ENCODE peak calls at places on chromosomes 2 and 18, in five cellular contexts. One of them, this sample, is unnamed.

GRCh38 chr2:39476524-39476923 is 39.4 kb upstream of the MAP4K3 start:
- DNase-seq in GM23338: no peak
- DNase-seq in A673: no peak
- DNase-seq in esophagus squamous epithelium: no peak
- DNase-seq in colonic mucosa: no peak
- DNase-seq in this sample: no peak

GRCh38 chr2:17736989-17737388 is 16.6 kb downstream of the SMC6 start:
- DNase-seq in colonic mucosa: no peak
- DNase-seq in GM23338: no peak
- DNase-seq in esophagus squamous epithelium: no peak
- DNase-seq in A673: no peak
- DNase-seq in this sample: no peak

GRCh38 chr2:227308784-227309183 is 16.3 kb upstream of the MFF start:
- DNase-seq in esophagus squamous epithelium: no peak
- DNase-seq in GM23338: no peak
- DNase-seq in colonic mucosa: no peak
- DNase-seq in A673: no peak
- DNase-seq in this sample: no peak

GRCh38 chr18:38427736-38428135 is 862.1 kb upstream of the CELF4 start:
- DNase-seq in esophagus squamous epithelium: no peak
- DNase-seq in A673: peak; percentile 50
- DNase-seq in colonic mucosa: no peak
- DNase-seq in GM23338: no peak
- DNase-seq in this sample: no peak

GRCh38 chr2:189217546-189217945 is 38.0 kb upstream of the COL5A2 start:
- DNase-seq in GM23338: peak; percentile 97
- DNase-seq in colonic mucosa: no peak
- DNase-seq in esophagus squamous epithelium: no peak
- DNase-seq in A673: peak; percentile 97
- DNase-seq in this sample: no peak

GRCh38 chr18:42544901-42545300 is 570.6 kb downstream of the RIT2 start:
- DNase-seq in A673: no peak
- DNase-seq in esophagus squamous epithelium: no peak
- DNase-seq in colonic mucosa: no peak
- DNase-seq in GM23338: no peak
- DNase-seq in this sample: no peak

GRCh38 chr2:20330202-20330601 is 20.4 kb downstream of the PUM2 start:
- DNase-seq in GM23338: no peak
- DNase-seq in A673: no peak
- DNase-seq in esophagus squamous epithelium: no peak
- DNase-seq in colonic mucosa: no peak
- DNase-seq in this sample: no peak

GRCh38 chr2:57990118-57990725 is 56.4 kb upstream of the VRK2 start:
- DNase-seq in GM23338: no peak
- DNase-seq in A673: no peak
- DNase-seq in colonic mucosa: no peak
- DNase-seq in esophagus squamous epithelium: no peak
- DNase-seq in this sample: no peak

GRCh38 chr2:150705767-150706166 is 218.3 kb upstream of the RND3 start:
- DNase-seq in A673: no peak
- DNase-seq in GM23338: no peak
- DNase-seq in colonic mucosa: no peak
- DNase-seq in esophagus squamous epithelium: no peak
- DNase-seq in this sample: no peak

GRCh38 chr2:40372278-40372580 is 79.7 kb downstream of the SLC8A1 start:
- DNase-seq in colonic mucosa: no peak
- DNase-seq in GM23338: no peak
- DNase-seq in esophagus squamous epithelium: no peak
- DNase-seq in A673: no peak
- DNase-seq in this sample: no peak

GRCh38 chr2:15691586-15692310 is 100.1 kb downstream of the DDX1 start:
- DNase-seq in colonic mucosa: no peak
- DNase-seq in A673: no peak
- DNase-seq in GM23338: no peak
- DNase-seq in esophagus squamous epithelium: no peak
- DNase-seq in this sample: no peak

GRCh38 chr2:19538411-19538963 is 180.1 kb upstream of the OSR1 start:
- DNase-seq in A673: no peak
- DNase-seq in esophagus squamous epithelium: no peak
- DNase-seq in GM23338: no peak
- DNase-seq in colonic mucosa: peak; percentile 69
- DNase-seq in this sample: no peak

GRCh38 chr2:198700330-198700729 is 757.4 kb downstream of the SATB2 start:
- DNase-seq in A673: no peak
- DNase-seq in GM23338: no peak
- DNase-seq in esophagus squamous epithelium: no peak
- DNase-seq in colonic mucosa: no peak
- DNase-seq in this sample: no peak

GRCh38 chr2:156320491-156320896 is 12.0 kb downstream of the NR4A2 start:
- DNase-seq in esophagus squamous epithelium: no peak
- DNase-seq in A673: peak; percentile 26
- DNase-seq in colonic mucosa: peak; percentile 65
- DNase-seq in GM23338: peak; percentile 75
- DNase-seq in this sample: no peak

GRCh38 chr18:32804126-32804888 is 31.5 kb upstream of the KLHL14 start:
- DNase-seq in colonic mucosa: no peak
- DNase-seq in A673: no peak
- DNase-seq in esophagus squamous epithelium: no peak
- DNase-seq in GM23338: no peak
- DNase-seq in this sample: no peak

GRCh38 chr18:45107425-45107824 is 426.7 kb downstream of the SETBP1 start:
- DNase-seq in GM23338: no peak
- DNase-seq in colonic mucosa: no peak
- DNase-seq in esophagus squamous epithelium: no peak
- DNase-seq in A673: no peak
- DNase-seq in this sample: no peak

GRCh38 chr2:238352361-238352760 is 32.0 kb downstream of the TRAF3IP1 start:
- DNase-seq in colonic mucosa: no peak
- DNase-seq in GM23338: no peak
- DNase-seq in esophagus squamous epithelium: no peak
- DNase-seq in A673: no peak
- DNase-seq in this sample: no peak

GRCh38 chr2:162256621-162257020 is 13.4 kb upstream of the FAP start:
- DNase-seq in A673: no peak
- DNase-seq in colonic mucosa: no peak
- DNase-seq in esophagus squamous epithelium: no peak
- DNase-seq in GM23338: no peak
- DNase-seq in this sample: no peak

GRCh38 chr2:163878718-163879117 is 142.9 kb upstream of the FIGN start:
- DNase-seq in GM23338: peak; percentile 79
- DNase-seq in colonic mucosa: peak; percentile 18
- DNase-seq in A673: peak; percentile 56
- DNase-seq in esophagus squamous epithelium: no peak
- DNase-seq in this sample: no peak

GRCh38 chr2:240454031-240454901 is 18.8 kb downstream of the GPC1 start:
- DNase-seq in esophagus squamous epithelium: no peak
- DNase-seq in A673: no peak
- DNase-seq in GM23338: no peak
- DNase-seq in colonic mucosa: no peak
- DNase-seq in this sample: no peak

GRCh38 chr18:13563390-13563805 is 163.0 kb downstream of the FAM210A start:
- DNase-seq in esophagus squamous epithelium: no peak
- DNase-seq in GM23338: no peak
- DNase-seq in colonic mucosa: no peak
- DNase-seq in A673: no peak
- DNase-seq in this sample: no peak

GRCh38 chr2:201546576-201546975 is 95.0 kb downstream of the STRADB start:
- DNase-seq in A673: peak; percentile 23
- DNase-seq in colonic mucosa: no peak
- DNase-seq in esophagus squamous epithelium: no peak
- DNase-seq in GM23338: no peak
- DNase-seq in this sample: no peak

GRCh38 chr2:60674524-60675165 is 81.4 kb upstream of the PAPOLG start:
- DNase-seq in A673: peak; percentile 83
- DNase-seq in esophagus squamous epithelium: peak; percentile 23
- DNase-seq in GM23338: peak; percentile 91
- DNase-seq in colonic mucosa: peak; percentile 86
- DNase-seq in this sample: peak; percentile 83

GRCh38 chr2:168454737-168455691 is 1.1 kb upstream of the CERS6 start:
- DNase-seq in A673: no peak
- DNase-seq in GM23338: no peak
- DNase-seq in esophagus squamous epithelium: no peak
- DNase-seq in colonic mucosa: no peak
- DNase-seq in this sample: no peak

GRCh38 chr18:74957588-74958224 is 251.2 kb downstream of the PTGR3 start:
- DNase-seq in colonic mucosa: no peak
- DNase-seq in A673: no peak
- DNase-seq in GM23338: no peak
- DNase-seq in esophagus squamous epithelium: no peak
- DNase-seq in this sample: no peak

GRCh38 chr2:168348076-168348475 is 100.7 kb upstream of the STK39 start:
- DNase-seq in A673: peak; percentile 58
- DNase-seq in GM23338: peak; percentile 86
- DNase-seq in esophagus squamous epithelium: no peak
- DNase-seq in colonic mucosa: peak; percentile 46
- DNase-seq in this sample: no peak

DNA sequence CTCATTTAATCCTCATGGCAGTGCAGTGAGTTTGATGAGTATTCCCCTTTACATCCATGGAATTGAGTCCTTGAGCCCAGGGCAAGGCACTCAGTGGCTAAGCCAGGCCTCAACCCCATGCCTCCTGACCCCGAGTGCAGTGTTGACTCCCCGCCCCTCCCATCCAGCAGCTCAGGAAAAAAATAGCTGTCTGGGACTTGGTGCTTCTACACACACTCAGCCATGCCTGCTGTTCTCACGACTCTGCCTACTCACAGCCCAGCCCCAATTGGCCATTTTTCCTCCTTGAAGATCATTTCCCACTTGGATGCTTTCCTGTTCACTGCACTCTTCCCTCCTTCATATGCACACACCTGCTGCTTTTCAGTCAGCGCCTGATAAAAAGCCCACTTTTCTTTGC is 8.8 kb downstream of the FOSL2 start:
- DNase-seq in A673: no peak
- DNase-seq in colonic mucosa: no peak
- DNase-seq in esophagus squamous epithelium: no peak
- DNase-seq in GM23338: no peak
- DNase-seq in this sample: no peak
- H3K27ac ChIP-seq in A673: no peak overlapping the region
- H3K27ac ChIP-seq in colonic mucosa: no peak overlapping the region
- H3K27ac ChIP-seq in esophagus squamous epithelium: peak overlapping the region; percentile 100
- H3K27ac ChIP-seq in GM23338: no peak overlapping the region
- H3K27ac ChIP-seq in this sample: no peak overlapping the region

DNA sequence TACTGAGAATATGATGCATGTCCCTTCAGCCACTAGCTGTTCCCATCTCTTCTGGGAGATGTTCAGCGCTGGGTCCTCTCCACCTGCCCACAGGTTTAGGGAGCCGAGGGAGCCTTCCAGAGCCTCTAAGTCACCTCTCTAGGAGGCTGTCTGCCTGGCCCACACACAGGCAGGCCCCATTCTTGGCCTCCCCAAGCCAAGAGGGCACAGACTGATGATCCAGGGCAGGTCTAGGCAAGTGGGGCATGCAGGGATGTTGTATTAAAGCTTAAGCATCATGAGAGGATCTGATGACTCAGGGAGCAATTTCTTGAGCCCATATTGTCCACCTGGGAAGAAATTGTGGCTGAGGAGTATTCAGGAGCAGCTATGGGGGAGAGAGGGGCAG is 19.9 kb downstream of the TMSB10 start:
- DNase-seq in colonic mucosa: no peak
- DNase-seq in A673: no peak
- DNase-seq in GM23338: no peak
- DNase-seq in esophagus squamous epithelium: no peak
- DNase-seq in this sample: no peak
- H3K4me3 ChIP-seq in colonic mucosa: no peak overlapping the region
- H3K4me3 ChIP-seq in A673: no peak overlapping the region
- H3K4me3 ChIP-seq in GM23338: no peak overlapping the region
- H3K4me3 ChIP-seq in esophagus squamous epithelium: no peak overlapping the region
- H3K4me3 ChIP-seq in this sample: no peak overlapping the region

DNA sequence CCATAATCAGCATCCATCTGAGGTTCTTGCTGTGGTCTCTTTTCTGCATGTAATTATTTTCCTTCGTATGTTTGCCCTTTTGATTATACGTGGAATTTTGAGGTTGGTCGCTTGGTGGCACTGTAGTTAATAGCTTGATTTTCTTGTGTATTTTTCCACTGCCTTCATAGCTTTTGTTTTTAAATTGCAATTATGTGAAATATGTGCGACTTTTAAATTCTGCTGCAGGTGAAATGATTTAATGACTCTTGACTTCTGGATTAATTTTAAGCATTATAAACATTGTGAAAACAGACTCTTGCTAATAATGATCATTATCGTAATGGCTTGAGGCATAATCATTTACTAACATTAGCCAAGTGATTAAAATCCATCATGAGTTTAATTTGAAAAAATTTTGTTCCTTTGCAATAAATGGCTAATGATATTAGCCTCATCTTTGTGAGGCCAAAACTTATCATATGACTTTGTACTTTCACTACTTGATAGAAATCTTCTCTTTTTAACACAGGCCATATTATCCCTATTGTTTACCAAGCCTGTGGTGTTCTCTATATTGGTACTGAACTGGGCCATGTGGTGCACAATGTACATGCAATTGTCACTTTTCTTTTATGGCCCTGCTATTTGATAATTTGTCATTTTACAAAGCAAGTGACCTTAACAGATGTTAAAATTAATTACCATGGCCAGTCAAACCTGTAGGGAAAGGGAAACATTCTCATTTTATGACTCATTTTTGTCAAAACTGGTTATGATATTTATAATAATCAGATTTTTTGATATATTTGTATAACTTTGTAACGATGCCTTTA is 62.8 kb upstream of the NEUROD1 start:
- DNase-seq in esophagus squamous epithelium: no peak
- DNase-seq in GM23338: peak; percentile 60
- DNase-seq in colonic mucosa: peak; percentile 68
- DNase-seq in A673: peak; percentile 83
- DNase-seq in this sample: no peak
- H3K27ac ChIP-seq in esophagus squamous epithelium: no peak overlapping the region
- H3K27ac ChIP-seq in GM23338: no peak overlapping the region
- H3K27ac ChIP-seq in colonic mucosa: no peak overlapping the region
- H3K27ac ChIP-seq in A673: peak overlapping the region; percentile 22
- H3K27ac ChIP-seq in this sample: no peak overlapping the region

DNA sequence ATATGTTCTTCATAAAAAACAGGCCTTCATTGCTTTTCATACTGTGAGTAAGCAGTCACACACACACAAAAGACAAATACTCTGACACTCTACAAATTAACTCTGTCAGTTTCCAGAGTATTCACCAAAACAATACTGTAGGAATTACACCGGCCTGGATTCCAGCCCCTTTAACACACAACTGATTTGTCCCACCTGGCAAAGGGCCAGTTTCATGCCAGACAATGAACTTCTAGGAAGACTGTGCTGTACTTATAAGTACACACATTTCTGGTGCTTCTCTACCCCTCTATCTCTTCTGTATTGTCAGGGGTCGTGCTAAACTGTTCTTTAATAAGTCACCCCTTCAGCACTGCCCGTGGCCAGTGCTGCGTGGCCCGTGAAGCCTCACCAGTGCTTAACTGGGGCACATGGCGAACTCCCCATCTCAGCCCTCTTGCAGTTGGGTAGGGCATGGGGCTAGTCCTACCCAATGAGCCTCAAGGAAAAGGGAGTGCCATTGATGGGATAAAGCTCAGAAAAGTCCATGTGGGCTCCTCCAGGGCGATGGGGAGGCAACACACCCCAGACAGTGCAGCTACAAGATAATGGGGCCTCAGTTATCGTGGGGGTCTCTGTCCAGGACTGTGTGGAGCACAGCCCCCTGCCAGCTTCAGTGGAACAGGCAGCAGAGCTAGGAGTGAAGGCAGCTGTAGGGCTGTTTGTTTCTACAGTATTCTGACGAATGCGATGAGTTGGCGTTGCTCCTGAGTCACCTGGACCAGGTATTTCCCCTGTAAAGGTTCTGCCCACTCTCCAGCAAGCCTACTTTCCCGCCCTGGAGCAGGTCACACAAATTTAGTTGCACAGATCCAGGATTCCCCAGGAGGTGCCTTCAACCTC is 99.0 kb downstream of the SP3 start:
- DNase-seq in esophagus squamous epithelium: no peak
- DNase-seq in colonic mucosa: no peak
- DNase-seq in GM23338: no peak
- DNase-seq in A673: no peak
- DNase-seq in this sample: no peak
- H3K4me3 ChIP-seq in esophagus squamous epithelium: no peak overlapping the region
- H3K4me3 ChIP-seq in colonic mucosa: no peak overlapping the region
- H3K4me3 ChIP-seq in GM23338: no peak overlapping the region
- H3K4me3 ChIP-seq in A673: no peak overlapping the region
- H3K4me3 ChIP-seq in this sample: no peak overlapping the region